ENCODE peak calls at places on chromosomes 7 and 10, in six cellular contexts. G is progenitor cell of endocrine pancreas, M is adrenal gland, Y is ovary, K is BE2C, O is IMR-90. V is an unnamed sample.

GRCh38 chr10:79031723-79032122 is 37.0 kb upstream of the ZMIZ1 start:
- DNase-seq in G (no peak), M (no peak), Y (peak; percentile 1), K (no peak), O (no peak), V (no peak)

GRCh38 chr7:55540226-55540858 is 32.0 kb downstream of the VOPP1 start:
- DNase-seq in G (no peak), M (no peak), Y (no peak), K (no peak), O (no peak), V (no peak)

GRCh38 chr7:93890464-93891068 is at the start of gene TFPI2:
- DNase-seq in G (peak; percentile 34), M (peak; percentile 50), Y (peak; percentile 76), K (peak; percentile 6), O (peak; percentile 83), V (peak; percentile 27)

GRCh38 chr7:114375914-114376313 is 38.7 kb upstream of the FOXP2 start:
- DNase-seq in G (no peak), M (no peak), Y (no peak), K (no peak), O (no peak), V (no peak)

GRCh38 chr7:27409311-27409710 is 166.7 kb downstream of the EVX1 start:
- DNase-seq in G (no peak), M (no peak), Y (no peak), K (no peak), O (no peak), V (no peak)

GRCh38 chr7:124429923-124430322 is 335.7 kb downstream of the GPR37 start:
- DNase-seq in G (no peak), M (no peak), Y (no peak), K (peak; percentile 43), O (no peak), V (no peak)

GRCh38 chr7:42745357-42746022 is 166.4 kb downstream of the C7orf25 start:
- DNase-seq in G (no peak), M (no peak), Y (peak; percentile 46), K (peak; percentile 58), O (peak; percentile 4), V (peak; percentile 33)

GRCh38 chr10:133010095-133010837 is 67.9 kb upstream of the CFAP46 start:
- DNase-seq in G (no peak), M (no peak), Y (no peak), K (no peak), O (no peak), V (no peak)

GRCh38 chr10:17430647-17431355 is 23.6 kb downstream of the ST8SIA6 start:
- DNase-seq in G (peak; percentile 37), M (peak; percentile 62), Y (peak; percentile 87), K (peak; percentile 69), O (peak; percentile 73), V (peak; percentile 68)

GRCh38 chr7:154646126-154647013 is 356.6 kb downstream of the PAXIP1 start:
- DNase-seq in G (no peak), M (no peak), Y (no peak), K (no peak), O (no peak), V (no peak)

GRCh38 chr10:79024716-79025112 is 44.1 kb upstream of the ZMIZ1 start:
- DNase-seq in G (no peak), M (no peak), Y (no peak), K (no peak), O (no peak), V (no peak)

GRCh38 chr7:93941956-93942355 is 20.4 kb downstream of the GNG11 start:
- DNase-seq in G (no peak), M (no peak), Y (no peak), K (no peak), O (peak; percentile 73), V (no peak)

GRCh38 chr7:51182767-51183166 is 133.8 kb downstream of the COBL start:
- DNase-seq in G (no peak), M (no peak), Y (peak; percentile 42), K (no peak), O (no peak), V (no peak)

GRCh38 chr7:130838738-130839137 is 104.7 kb upstream of the KLF14 start:
- DNase-seq in G (no peak), M (no peak), Y (no peak), K (no peak), O (peak; percentile 99), V (no peak)

GRCh38 chr7:99011341-99011705 is 132.6 kb downstream of the SMURF1 start:
- DNase-seq in G (no peak), M (no peak), Y (peak; percentile 14), K (no peak), O (no peak), V (no peak)

GRCh38 chr7:39741942-39742623 is 118.7 kb downstream of the RALA start:
- DNase-seq in G (no peak), M (no peak), Y (no peak), K (peak; percentile 40), O (peak; percentile 41), V (peak; percentile 75)

GRCh38 chr10:99681553-99681952 is 22.2 kb downstream of the ENTPD7 start:
- DNase-seq in G (no peak), M (peak; percentile 48), Y (peak; percentile 18), K (no peak), O (peak; percentile 84), V (no peak)

GRCh38 chr7:143367972-143368371 is 5.5 kb upstream of the FAM131B start:
- DNase-seq in G (no peak), M (no peak), Y (no peak), K (no peak), O (no peak), V (no peak)

GRCh38 chr10:50740351-50740688 is 584 bp downstream of the ASAH2B start:
- DNase-seq in G (no peak), M (peak; percentile 36), Y (no peak), K (no peak), O (peak; percentile 82), V (peak; percentile 17)

GRCh38 chr10:101693701-101694055 is 1.3 kb downstream of the FBXW4 start:
- DNase-seq in G (no peak), M (peak; percentile 25), Y (peak; percentile 25), K (peak; percentile 46), O (peak; percentile 60), V (no peak)

GRCh38 chr7:44959956-44960640 is 18.7 kb downstream of the MYO1G start:
- DNase-seq in G (no peak), M (no peak), Y (no peak), K (no peak), O (no peak), V (no peak)

GRCh38 chr10:3460420-3461128 is 288.0 kb upstream of the PITRM1 start:
- DNase-seq in G (no peak), M (no peak), Y (no peak), K (no peak), O (no peak), V (no peak)

GRCh38 chr10:44569193-44570091 is 184.5 kb upstream of the CXCL12 start:
- DNase-seq in G (no peak), M (peak; percentile 28), Y (no peak), K (no peak), O (peak; percentile 89), V (peak; percentile 44)

GRCh38 chr10:30047430-30047829 is 12.0 kb downstream of the JCAD start:
- DNase-seq in G (no peak), M (no peak), Y (no peak), K (no peak), O (no peak), V (no peak)

GRCh38 chr10:70927221-70927943 is 39.0 kb upstream of the PCBD1 start:
- DNase-seq in G (no peak), M (peak; percentile 38), Y (no peak), K (no peak), O (peak; percentile 19), V (peak; percentile 9)

GRCh38 chr7:47448971-47449370 is 132.9 kb downstream of the TNS3 start:
- DNase-seq in G (no peak), M (no peak), Y (no peak), K (no peak), O (no peak), V (no peak)

GRCh38 chr10:28382520-28383269 is 79.8 kb upstream of the MPP7 start:
- DNase-seq in G (no peak), M (no peak), Y (no peak), K (no peak), O (peak; percentile 72), V (no peak)

GRCh38 chr7:23012797-23013714 is 874 bp downstream of the HYCC1 start:
- DNase-seq in G (peak; percentile 47), M (peak; percentile 19), Y (peak; percentile 35), K (no peak), O (no peak), V (peak; percentile 41)

GRCh38 chr7:141754939-141755338 is 9.0 kb upstream of the TAS2R3 start:
- DNase-seq in G (no peak), M (no peak), Y (no peak), K (peak; percentile 40), O (no peak), V (no peak)

GRCh38 chr10:104376784-104377300 is 23.2 kb downstream of the CFAP58 start:
- DNase-seq in G (no peak), M (no peak), Y (no peak), K (no peak), O (no peak), V (no peak)
- TF ChIP-seq CTCF in G (no peak), M (no peak), Y (no peak), K (no peak), O (no peak), V (no peak)

GRCh38 chr7:156635529-156636385 is 4.8 kb upstream of the RNF32 start:
- DNase-seq in G (no peak), M (no peak), Y (no peak), K (no peak), O (no peak), V (no peak)
- TF ChIP-seq CTCF in G (no peak), M (no peak), Y (no peak), K (no peak), O (no peak), V (no peak)

DNA sequence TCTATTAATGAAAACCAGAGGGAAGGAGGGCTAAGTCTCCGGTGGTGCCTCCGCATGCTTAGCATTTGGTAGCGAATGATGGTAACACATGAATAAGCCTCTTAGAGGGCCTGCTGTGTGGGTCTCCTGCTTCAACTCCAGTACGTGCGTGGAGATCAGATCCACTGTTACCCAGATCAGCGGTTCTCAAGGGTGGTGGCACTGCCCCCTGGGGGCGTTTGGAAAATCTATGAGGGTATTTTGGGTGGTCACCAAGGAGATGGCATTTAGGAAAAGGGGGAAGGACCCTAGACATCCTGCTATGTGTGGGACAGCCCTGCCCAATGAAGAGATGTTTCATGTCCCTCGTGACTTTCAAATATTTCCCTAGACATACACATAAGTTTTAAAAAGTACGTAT is 57.1 kb upstream of the TM9SF3 start:
- DNase-seq in G (no peak), M (no peak), Y (no peak), K (no peak), O (no peak), V (no peak)
- TF ChIP-seq CTCF in G (no peak), M (no peak), Y (no peak), K (no peak), O (no peak), V (no peak)

GRCh38 chr10:95290801-95291633 is at the start of gene PDLIM1:
- DNase-seq in G (peak; percentile 65), M (peak; percentile 47), Y (peak; percentile 42), K (peak; percentile 22), O (peak; percentile 45), V (peak; percentile 87)
- TF ChIP-seq CTCF in G (peak; percentile 48), M (peak; percentile 9), Y (no peak), K (no peak), O (peak; percentile 30), V (peak; percentile 47)

V was measured in heart left ventricle.